ENCODE peak calls at places on chromosome 10, in five cellular contexts. U is psoas muscle, W is dorsolateral prefrontal cortex, S is neural crest cell, G is HL-60. K is an unnamed sample.

GRCh38 chr10:38730076-38730475 is 635.9 kb downstream of the ZNF37A start:
- DNase-seq in G (no peak), S (no peak), W (no peak), U (no peak), K (no peak)

GRCh38 chr10:127303746-127304145 is 107.4 kb upstream of the INSYN2A start:
- DNase-seq in G (no peak), U (no peak), W (no peak), S (no peak), K (no peak)

GRCh38 chr10:34699904-34700303 is 115.2 kb downstream of the PARD3 start:
- DNase-seq in W (no peak), G (no peak), S (no peak), U (no peak), K (no peak)

GRCh38 chr10:131781791-131782190 is 119.0 kb upstream of the PPP2R2D start:
- DNase-seq in S (no peak), U (no peak), W (no peak), G (no peak), K (no peak)

GRCh38 chr10:649798-650690 is 39.4 kb downstream of the DIP2C start:
- DNase-seq in U (no peak), W (no peak), G (no peak), S (no peak), K (no peak)

GRCh38 chr10:126867567-126868365 is 37.5 kb upstream of the DOCK1 start:
- DNase-seq in W (no peak), U (no peak), G (no peak), S (no peak), K (no peak)

GRCh38 chr10:16779375-16779774 is 37.8 kb downstream of the RSU1 start:
- DNase-seq in S (no peak), U (no peak), W (no peak), G (no peak), K (no peak)

GRCh38 chr10:96565774-96566173 is 21.0 kb downstream of the TM9SF3 start:
- DNase-seq in W (no peak), U (no peak), S (no peak), G (no peak), K (no peak)

GRCh38 chr10:47297796-47298540 is 2.0 kb upstream of the GDF10 start:
- DNase-seq in W (no peak), S (no peak), G (no peak), U (no peak), K (no peak)

GRCh38 chr10:125882596-125882995 is 1.5 kb upstream of the DHX32 start:
- DNase-seq in U (no peak), W (no peak), S (no peak), G (no peak), K (no peak)

GRCh38 chr10:90674927-90675326 is 182.9 kb downstream of the HTR7 start:
- DNase-seq in S (no peak), U (no peak), G (no peak), W (no peak), K (no peak)

GRCh38 chr10:34607894-34608293 is 207.2 kb downstream of the PARD3 start:
- DNase-seq in S (no peak), W (no peak), U (no peak), G (no peak), K (no peak)

GRCh38 chr10:69721690-69722310 is 79.9 kb upstream of the COL13A1 start:
- DNase-seq in W (peak; percentile 35), G (no peak), S (no peak), U (peak; percentile 91), K (no peak)

GRCh38 chr10:132463333-132464255 is 66.6 kb downstream of the PWWP2B start:
- DNase-seq in W (no peak), U (peak; percentile 64), G (no peak), S (no peak), K (no peak)

GRCh38 chr10:46995234-46995633 is 84.0 kb downstream of the PTPN20 start:
- DNase-seq in S (no peak), G (no peak), U (no peak), W (no peak), K (no peak)

GRCh38 chr10:101310528-101311439 is 43.2 kb upstream of the BTRC start:
- DNase-seq in G (no peak), S (no peak), W (peak; percentile 71), U (peak; percentile 61), K (no peak)

GRCh38 chr10:117226813-117227451 is 14.0 kb upstream of the SLC18A2 start:
- DNase-seq in W (no peak), G (no peak), U (no peak), S (no peak), K (no peak)

GRCh38 chr10:49023752-49024151 is 84.1 kb upstream of the LRRC18 start:
- DNase-seq in U (no peak), S (no peak), G (no peak), W (no peak), K (no peak)

GRCh38 chr10:79239275-79239779 is 107.9 kb upstream of the PPIF start:
- DNase-seq in G (no peak), S (peak; percentile 41), U (peak; percentile 70), W (no peak), K (no peak)

GRCh38 chr10:124342136-124342820 is 76.4 kb downstream of the OAT start:
- DNase-seq in G (no peak), U (no peak), S (no peak), W (no peak), K (no peak)

GRCh38 chr10:43340101-43340500 is 31.3 kb upstream of the FXYD4 start:
- DNase-seq in G (no peak), S (no peak), U (no peak), W (no peak), K (no peak)

GRCh38 chr10:58851606-58852005 is 324.8 kb upstream of the PHYHIPL start:
- DNase-seq in S (no peak), U (no peak), G (no peak), W (no peak), K (no peak)

GRCh38 chr10:34959321-34959720 is 130.8 kb downstream of the CUL2 start:
- DNase-seq in U (no peak), W (no peak), G (no peak), S (peak; percentile 25), K (no peak)

GRCh38 chr10:34323197-34323596 is 491.9 kb downstream of the PARD3 start:
- DNase-seq in U (no peak), G (no peak), W (no peak), S (no peak), K (no peak)

GRCh38 chr10:95788830-95789229 is 32.9 kb downstream of the ENTPD1 start:
- DNase-seq in G (no peak), S (no peak), U (no peak), W (no peak), K (no peak)

GRCh38 chr10:117860823-117861222 is 185.9 kb downstream of the RAB11FIP2 start:
- DNase-seq in G (no peak), W (no peak), U (no peak), S (no peak), K (no peak)

GRCh38 chr10:130897815-130898214 is 413.7 kb downstream of the TCERG1L start:
- DNase-seq in G (no peak), S (no peak), U (no peak), W (no peak), K (no peak)

GRCh38 chr10:94053639-94053932 is 59.9 kb downstream of the PLCE1 start:
- DNase-seq in G (no peak), W (no peak), U (no peak), S (no peak), K (no peak)

GRCh38 chr10:128078136-128078969 is 47.9 kb downstream of the MKI67 start:
- DNase-seq in S (peak; percentile 65), G (no peak), U (no peak), W (no peak), K (no peak)

GRCh38 chr10:99590799-99591198 is 29.4 kb downstream of the SLC25A28 start:
- DNase-seq in G (no peak), W (no peak), S (no peak), U (no peak), K (no peak)

GRCh38 chr10:30491204-30491603 is 57.2 kb downstream of the MAP3K8 start:
- DNase-seq in G (peak; percentile 52), U (no peak), S (no peak), W (no peak), K (no peak)

GRCh38 chr10:1155791-1156615 is 99.8 kb downstream of the WDR37 start:
- DNase-seq in G (no peak), U (no peak), S (no peak), W (no peak), K (no peak)

GRCh38 chr10:22693371-22693784 is 21.0 kb downstream of the PIP4K2A start:
- DNase-seq in U (no peak), W (no peak), G (no peak), S (no peak), K (no peak)

GRCh38 chr10:98425511-98426352 is 10.8 kb upstream of the PYROXD2 start:
- DNase-seq in W (no peak), U (no peak), S (peak; percentile 37), G (no peak), K (no peak)

GRCh38 chr10:28246023-28246422 is 56.8 kb downstream of the MPP7 start:
- DNase-seq in G (no peak), W (no peak), S (no peak), U (no peak), K (no peak)

GRCh38 chr10:28243923-28244322 is 58.9 kb downstream of the MPP7 start:
- DNase-seq in G (no peak), U (no peak), S (no peak), W (no peak), K (no peak)

GRCh38 chr10:28242560-28243204 is 60.2 kb downstream of the MPP7 start:
- DNase-seq in W (no peak), G (no peak), U (no peak), S (no peak), K (no peak)

GRCh38 chr10:28240400-28240799 is 62.5 kb downstream of the MPP7 start:
- DNase-seq in S (no peak), U (no peak), G (no peak), W (no peak), K (no peak)

DNA sequence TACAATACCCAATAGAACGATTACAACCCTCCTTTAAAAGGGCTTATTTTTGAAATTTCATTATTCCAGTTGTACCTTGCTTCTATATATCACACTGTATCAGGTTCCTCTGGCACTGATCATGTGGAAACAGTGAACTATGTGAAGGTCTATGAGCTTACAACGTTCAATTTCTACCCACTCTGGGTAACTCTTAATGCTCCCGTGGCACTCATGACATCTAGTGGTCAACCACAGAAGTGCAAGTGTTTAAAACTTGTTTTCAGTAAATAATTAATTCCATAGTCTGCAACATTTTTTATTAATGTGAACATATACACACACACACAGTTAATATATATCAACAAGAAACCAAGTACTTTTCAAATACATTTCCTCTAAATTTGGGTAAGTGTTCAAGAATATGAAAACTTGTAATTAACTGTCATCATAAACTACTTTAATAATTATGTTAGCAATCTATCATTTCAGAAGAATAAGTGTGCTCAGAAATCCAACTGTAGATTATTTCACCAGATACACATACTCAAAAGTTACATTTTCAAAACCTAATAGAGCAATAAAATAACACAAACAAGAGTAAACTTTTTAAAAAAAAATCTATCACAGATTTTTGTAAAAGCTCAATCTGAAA is 61.0 kb downstream of the MPP7 start:
- DNase-seq in W (peak; percentile 44), G (no peak), S (peak; percentile 56), U (no peak), K (no peak)
- TF ChIP-seq CTCF in W (peak; percentile 89), G (peak; percentile 55), S (peak; percentile 94), U (peak; percentile 95), K (no peak)

GRCh38 chr10:71957546-71958275 is 6.5 kb upstream of the CHST3 start:
- DNase-seq in G (no peak), U (no peak), W (no peak), S (no peak), K (no peak)
- TF ChIP-seq CTCF in G (no peak), U (no peak), W (no peak), S (peak; percentile 23), K (no peak)

GRCh38 chr10:61024801-61025201 is 80.8 kb upstream of the RHOBTB1 start:
- DNase-seq in U (no peak), G (no peak), S (peak; percentile 15), W (no peak), K (no peak)
- TF ChIP-seq CTCF in U (peak; percentile 30), G (no peak), S (peak; percentile 73), W (peak; percentile 61), K (no peak)

GRCh38 chr10:119643306-119644214 is 7.6 kb upstream of the BAG3 start:
- DNase-seq in W (no peak), G (no peak), S (no peak), U (no peak), K (no peak)
- TF ChIP-seq CTCF in W (no peak), G (no peak), S (no peak), U (no peak), K (no peak)

K was measured in omental fat pad.